ENCODE peak calls at places on chromosomes 16 and 17, in six cellular contexts. A is lower lobe of right lung, Z is A549, E is cardiac fibroblast, H is GM23338, W is stomach. D is an unnamed sample.

GRCh38 chr17:40522250-40522960 is 21.0 kb upstream of the TNS4 start:
- DNase-seq in W (no peak), E (peak), A (no peak), H (no peak), Z (no peak), D (no peak)

GRCh38 chr17:28405632-28406477 is at the start of gene SLC46A1:
- DNase-seq in W (peak), A (peak), Z (peak), E (peak), H (peak), D (peak)

GRCh38 chr17:75094871-75095399 is 7.2 kb downstream of the SLC16A5 start:
- DNase-seq in E (no peak), A (no peak), W (peak), H (no peak), Z (no peak), D (no peak)

GRCh38 chr16:48580925-48581500 is 29.0 kb downstream of the N4BP1 start:
- DNase-seq in A (no peak), W (no peak), Z (no peak), E (no peak), H (no peak), D (no peak)

GRCh38 chr17:49924589-49924988 is 44.4 kb upstream of the DLX4 start:
- DNase-seq in Z (no peak), H (no peak), E (no peak), W (no peak), A (no peak), D (no peak)

GRCh38 chr17:4433515-4434031 is at the start of gene SPNS3:
- DNase-seq in H (no peak), W (no peak), A (no peak), E (no peak), Z (no peak), D (no peak)

GRCh38 chr17:31374083-31374447 is 17.4 kb upstream of the RAB11FIP4 start:
- DNase-seq in W (no peak), E (no peak), H (no peak), Z (no peak), A (no peak), D (no peak)

GRCh38 chr17:76354317-76354729 is 607 bp upstream of the PRPSAP1 start:
- DNase-seq in W (no peak), Z (no peak), H (no peak), E (no peak), A (peak), D (no peak)

GRCh38 chr16:66904846-66905632 is 13.6 kb downstream of the CDH16 start:
- DNase-seq in A (no peak), H (no peak), Z (no peak), E (no peak), W (peak), D (no peak)

GRCh38 chr16:89137666-89138512 is 33.7 kb upstream of the CDH15 start:
- DNase-seq in Z (no peak), H (no peak), W (no peak), A (peak), E (no peak), D (no peak)

GRCh38 chr16:77789085-77789611 is 784 bp downstream of the VAT1L start:
- DNase-seq in W (no peak), E (no peak), A (no peak), H (peak), Z (no peak), D (peak)

GRCh38 chr17:40687106-40687505 is 16.4 kb downstream of the KRT24 start:
- DNase-seq in A (no peak), Z (no peak), E (no peak), W (no peak), H (peak), D (no peak)

GRCh38 chr17:78315355-78316114 is 44.3 kb downstream of the SOCS3 start:
- DNase-seq in A (peak), H (peak), Z (peak), W (peak), E (peak), D (no peak)

GRCh38 chr16:16144416-16144815 is 78.9 kb downstream of the ABCC6 start:
- DNase-seq in H (no peak), A (no peak), Z (no peak), E (no peak), W (no peak), D (no peak)

GRCh38 chr17:63822537-63822936 is 4.7 kb upstream of the PSMC5 start:
- DNase-seq in E (no peak), Z (no peak), A (no peak), H (no peak), W (no peak), D (no peak)

GRCh38 chr17:67431210-67432015 is 54.3 kb downstream of the PITPNC1 start:
- DNase-seq in E (peak), W (no peak), Z (peak), A (no peak), H (no peak), D (no peak)

GRCh38 chr16:5865231-5865630 is 767.6 kb upstream of the EEF2KMT start:
- DNase-seq in H (no peak), E (no peak), A (no peak), W (no peak), Z (no peak), D (no peak)

GRCh38 chr16:70706948-70707465 is 21.2 kb upstream of the MTSS2 start:
- DNase-seq in E (peak), H (no peak), W (no peak), Z (peak), A (no peak), D (no peak)

GRCh38 chr17:4340914-4341615 is 25.4 kb downstream of the UBE2G1 start:
- DNase-seq in H (no peak), Z (no peak), A (no peak), W (no peak), E (no peak), D (no peak)

GRCh38 chr16:81866820-81867440 is 87.8 kb downstream of the PLCG2 start:
- DNase-seq in E (no peak), H (no peak), W (peak), A (peak), Z (no peak), D (no peak)

GRCh38 chr17:77251622-77252021 is 110.9 kb downstream of the SEC14L1 start:
- DNase-seq in H (no peak), Z (no peak), A (no peak), E (no peak), W (no peak), D (no peak)

GRCh38 chr16:8583199-8583598 is 7.1 kb downstream of the TMEM114 start:
- DNase-seq in Z (no peak), W (no peak), A (no peak), H (no peak), E (no peak), D (no peak)

GRCh38 chr17:39225974-39226683 is 384 bp upstream of the STAC2 start:
- DNase-seq in E (peak), H (peak), Z (peak), A (no peak), W (peak), D (peak)

GRCh38 chr17:29726721-29727252 is 104.1 kb upstream of the CORO6 start:
- DNase-seq in Z (peak), H (no peak), W (no peak), A (no peak), E (peak), D (no peak)

GRCh38 chr16:67539691-67540635 is 11.3 kb downstream of the RIPOR1 start:
- DNase-seq in A (no peak), W (no peak), Z (no peak), H (no peak), E (no peak), D (no peak)

GRCh38 chr16:52191533-52192134 is 355.3 kb downstream of the TOX3 start:
- DNase-seq in A (peak), H (peak), W (peak), E (peak), Z (peak), D (peak)

GRCh38 chr17:29291163-29291752 is 2.7 kb downstream of the NUFIP2 start:
- DNase-seq in Z (peak), A (no peak), W (no peak), H (peak), E (peak), D (no peak)

GRCh38 chr16:55369151-55369550 is 45.1 kb downstream of the IRX6 start:
- DNase-seq in H (no peak), Z (no peak), A (no peak), W (no peak), E (no peak), D (no peak)

GRCh38 chr17:79041041-79041570 is 17.1 kb downstream of the C1QTNF1 start:
- DNase-seq in E (no peak), W (no peak), Z (no peak), H (no peak), A (no peak), D (no peak)

GRCh38 chr16:86171329-86171728 is 272.4 kb downstream of the IRF8 start:
- DNase-seq in Z (no peak), A (no peak), E (peak), H (no peak), W (no peak), D (no peak)

GRCh38 chr17:43661699-43662431 is at the start of gene MEOX1:
- DNase-seq in W (no peak), Z (no peak), H (no peak), E (peak), A (no peak), D (no peak)

GRCh38 chr17:1957037-1957436 is 68.1 kb downstream of the RTN4RL1 start:
- DNase-seq in W (no peak), Z (no peak), H (no peak), E (no peak), A (no peak), D (no peak)

GRCh38 chr16:47461598-47462266 is 601 bp downstream of the PHKB start:
- DNase-seq in W (no peak), A (no peak), E (peak), Z (peak), H (peak), D (no peak)

GRCh38 chr16:22161999-22162657 is at the start of gene SDR42E2:
- DNase-seq in E (no peak), H (peak), A (no peak), W (peak), Z (no peak), D (peak)

GRCh38 chr17:39739020-39739884 is 1.5 kb downstream of the GRB7 start:
- DNase-seq in A (peak), E (peak), H (peak), W (peak), Z (peak), D (peak)

GRCh38 chr17:14813649-14814048 is 451.5 kb downstream of the PMP22 start:
- DNase-seq in W (no peak), H (peak), E (peak), Z (peak), A (peak), D (peak)
- TF ChIP-seq CTCF in W (no peak), H (peak), E (no peak), Z (no peak), A (peak), D (peak)

GRCh38 chr17:52158450-52159042 is at the start of gene CA10:
- DNase-seq in E (no peak), H (peak), W (no peak), A (no peak), Z (no peak), D (peak)
- TF ChIP-seq CTCF in E (no peak), H (peak), W (no peak), A (no peak), Z (no peak), D (no peak)

DNA sequence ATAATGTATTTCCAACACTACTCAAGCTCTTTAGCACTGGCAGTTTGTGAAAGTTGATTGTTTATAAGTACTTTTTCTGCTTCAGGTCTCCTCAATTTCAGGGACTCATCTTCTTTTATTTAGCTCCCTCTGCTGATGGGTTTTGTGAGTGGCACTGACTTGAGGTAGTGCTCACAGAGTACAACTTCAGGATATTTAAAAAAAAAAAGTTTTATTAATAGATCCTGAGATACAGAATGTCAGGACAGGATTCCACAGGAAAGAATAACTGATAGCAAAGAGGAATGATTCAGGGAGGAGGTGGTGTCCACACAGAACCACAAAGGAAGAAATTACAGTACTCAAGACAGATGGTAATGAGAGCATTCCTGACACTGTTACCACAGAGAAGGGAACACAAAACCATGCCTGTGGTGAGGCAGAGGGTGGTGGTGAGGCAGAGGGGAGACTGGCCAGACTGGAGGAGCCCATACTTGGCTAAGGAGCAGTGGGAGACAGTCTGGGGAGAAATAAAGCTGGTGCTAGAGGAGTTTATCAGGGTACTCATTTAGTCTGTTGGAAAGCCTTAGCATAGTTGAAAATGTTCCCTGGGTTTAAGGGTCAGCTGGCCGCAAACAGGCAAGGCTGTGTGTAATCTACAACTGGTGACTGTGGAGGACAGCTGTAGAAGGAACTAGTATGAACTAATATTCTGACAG is 63.7 kb downstream of the SPAG9 start:
- DNase-seq in W (no peak), Z (peak), E (peak), A (no peak), H (peak), D (peak)
- TF ChIP-seq CTCF in W (peak), Z (peak), E (peak), A (peak), H (peak), D (peak)

GRCh38 chr16:74724820-74725549 is 24.3 kb upstream of the MLKL start:
- DNase-seq in A (no peak), Z (no peak), E (peak), W (no peak), H (no peak), D (no peak)
- TF ChIP-seq CTCF in A (no peak), Z (no peak), E (peak), W (no peak), H (no peak), D (no peak)

GRCh38 chr17:81905993-81906392 is 4.0 kb downstream of the NPB start:
- DNase-seq in H (no peak), Z (no peak), E (no peak), A (no peak), W (no peak), D (no peak)

GRCh38 chr17:81906476-81907218 is 4.6 kb downstream of the PCYT2 start:
- DNase-seq in W (no peak), H (peak), A (no peak), E (no peak), Z (peak), D (peak)

GRCh38 chr17:81908793-81909192 is 2.4 kb downstream of the PCYT2 start:
- DNase-seq in W (no peak), Z (no peak), H (no peak), E (no peak), A (no peak), D (no peak)

GRCh38 chr17:81909231-81909630 is 2.0 kb downstream of the PCYT2 start:
- DNase-seq in W (no peak), H (no peak), Z (no peak), A (no peak), E (no peak), D (no peak)

GRCh38 chr17:81907219-81908145 is 3.7 kb downstream of the PCYT2 start:
- DNase-seq in A (no peak), E (no peak), W (no peak), Z (no peak), H (no peak), D (no peak)
- TF ChIP-seq CTCF in A (no peak), E (peak), W (no peak), Z (no peak), H (no peak), D (no peak)

GRCh38 chr17:66426397-66427033 is 124.1 kb downstream of the PRKCA start:
- DNase-seq in E (peak), H (peak), Z (peak), A (no peak), W (no peak), D (no peak)
- TF ChIP-seq CTCF in E (peak), H (peak), Z (peak), A (no peak), W (no peak), D (no peak)

GRCh38 chr17:8412089-8412488 is 14.5 kb upstream of the RNF222 start:
- DNase-seq in Z (no peak), A (no peak), E (no peak), W (no peak), H (no peak), D (no peak)

GRCh38 chr17:8410882-8411238 is 13.2 kb upstream of the RNF222 start:
- DNase-seq in W (no peak), E (no peak), Z (no peak), H (no peak), A (no peak), D (no peak)

GRCh38 chr17:8409966-8410881 is 12.6 kb upstream of the RNF222 start:
- DNase-seq in H (peak), W (peak), Z (peak), E (peak), A (peak), D (peak)

GRCh38 chr17:8413938-8414337 is 16.3 kb upstream of the RNF222 start:
- DNase-seq in A (no peak), Z (no peak), W (no peak), E (no peak), H (no peak), D (no peak)

GRCh38 chr17:8413321-8413720 is 15.7 kb upstream of the RNF222 start:
- DNase-seq in W (no peak), Z (no peak), H (no peak), E (no peak), A (no peak), D (no peak)
- TF ChIP-seq CTCF in W (no peak), Z (no peak), H (no peak), E (no peak), A (no peak), D (no peak)

GRCh38 chr16:23679274-23679985 is 741 bp downstream of the PLK1 start:
- DNase-seq in H (peak), A (peak), E (peak), Z (peak), W (no peak), D (peak)
- TF ChIP-seq CTCF in H (no peak), A (no peak), E (no peak), Z (no peak), W (no peak), D (no peak)

DNA sequence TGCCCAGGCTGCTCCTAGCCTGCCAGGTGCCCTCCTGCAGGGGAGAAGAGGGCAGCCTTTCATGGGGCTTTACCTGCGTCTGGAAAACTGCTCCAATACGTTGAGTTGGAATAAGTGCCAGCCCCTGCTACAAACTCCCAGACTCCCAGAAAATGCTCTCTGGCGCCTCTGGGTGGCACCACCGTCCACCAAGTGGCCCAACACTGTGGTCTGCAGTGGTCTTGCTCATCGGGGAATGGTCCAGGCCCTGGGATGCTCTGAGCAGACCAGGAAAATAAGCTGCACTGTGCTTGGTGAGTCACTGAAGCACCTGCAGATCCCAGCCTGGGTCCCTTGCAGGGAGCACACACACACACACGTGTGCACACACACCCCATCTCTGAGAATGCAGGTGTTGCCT is 20.8 kb downstream of the CDIP1 start:
- DNase-seq in Z (peak), E (peak), A (no peak), W (no peak), H (peak), D (peak)
- TF ChIP-seq CTCF in Z (peak), E (peak), A (peak), W (peak), H (peak), D (peak)